ENCODE peak calls at places on chromosomes 2 and 18, in eight cellular contexts. C, U, J, Y, R, M, H and P are unnamed samples.

GRCh38 chr2:164028764-164029534 is 293.1 kb upstream of the FIGN start:
- DNase-seq in C (no peak), U (no peak), J (peak; percentile 59), Y (no peak), R (no peak), M (no peak), H (peak; percentile 4), P (no peak)

GRCh38 chr18:78753240-78753639 is 226.4 kb upstream of the SALL3 start:
- DNase-seq in C (no peak), U (peak; percentile 23), J (no peak), Y (no peak), R (no peak), M (no peak), H (no peak), P (no peak)

GRCh38 chr2:70988151-70988550 is 6.5 kb downstream of the TEX261 start:
- DNase-seq in C (no peak), U (no peak), J (no peak), Y (no peak), R (no peak), M (no peak), H (no peak), P (no peak)

GRCh38 chr2:156437272-156437671 is 1.1 kb downstream of the GPD2 start:
- DNase-seq in C (no peak), U (no peak), J (no peak), Y (no peak), R (peak; percentile 30), M (peak; percentile 41), H (no peak), P (no peak)

GRCh38 chr18:43705850-43706249 is 428.6 kb upstream of the SYT4 start:
- DNase-seq in C (no peak), U (no peak), J (no peak), Y (no peak), R (no peak), M (no peak), H (no peak), P (no peak)

GRCh38 chr2:137093116-137093515 is 327.8 kb downstream of the THSD7B start:
- DNase-seq in C (no peak), U (no peak), J (no peak), Y (no peak), R (no peak), M (no peak), H (no peak), P (no peak)

GRCh38 chr18:13500891-13501887 is 225.2 kb downstream of the FAM210A start:
- DNase-seq in C (no peak), U (no peak), J (peak; percentile 88), Y (no peak), R (peak; percentile 25), M (no peak), H (peak; percentile 3), P (no peak)

GRCh38 chr2:199810422-199811250 is 40.4 kb downstream of the FTCDNL1 start:
- DNase-seq in C (no peak), U (no peak), J (no peak), Y (no peak), R (no peak), M (no peak), H (no peak), P (no peak)

GRCh38 chr18:58051765-58052460 is 7.9 kb downstream of the NEDD4L start:
- DNase-seq in C (peak; percentile 25), U (no peak), J (peak; percentile 32), Y (peak; percentile 47), R (no peak), M (peak; percentile 49), H (peak; percentile 9), P (no peak)

GRCh38 chr2:192578780-192579179 is 384.0 kb upstream of the TMEFF2 start:
- DNase-seq in C (no peak), U (no peak), J (no peak), Y (no peak), R (no peak), M (no peak), H (no peak), P (no peak)

GRCh38 chr2:240626531-240627300 is 1.4 kb downstream of the GPR35 start:
- DNase-seq in C (no peak), U (no peak), J (no peak), Y (no peak), R (peak; percentile 49), M (no peak), H (no peak), P (no peak)

GRCh38 chr2:144645055-144645778 is 125.3 kb upstream of the ZEB2 start:
- DNase-seq in C (no peak), U (no peak), J (peak; percentile 21), Y (no peak), R (no peak), M (no peak), H (peak; percentile 8), P (no peak)

GRCh38 chr2:98578231-98578630 is 30.1 kb downstream of the COA5 start:
- DNase-seq in C (no peak), U (no peak), J (no peak), Y (no peak), R (no peak), M (no peak), H (no peak), P (no peak)

GRCh38 chr2:45220227-45220626 is 211.0 kb upstream of the SIX2 start:
- DNase-seq in C (no peak), U (no peak), J (no peak), Y (no peak), R (no peak), M (no peak), H (no peak), P (no peak)

GRCh38 chr2:96353032-96353561 is 17.5 kb downstream of the NCAPH start:
- DNase-seq in C (no peak), U (no peak), J (peak; percentile 24), Y (no peak), R (no peak), M (no peak), H (no peak), P (no peak)

DNA sequence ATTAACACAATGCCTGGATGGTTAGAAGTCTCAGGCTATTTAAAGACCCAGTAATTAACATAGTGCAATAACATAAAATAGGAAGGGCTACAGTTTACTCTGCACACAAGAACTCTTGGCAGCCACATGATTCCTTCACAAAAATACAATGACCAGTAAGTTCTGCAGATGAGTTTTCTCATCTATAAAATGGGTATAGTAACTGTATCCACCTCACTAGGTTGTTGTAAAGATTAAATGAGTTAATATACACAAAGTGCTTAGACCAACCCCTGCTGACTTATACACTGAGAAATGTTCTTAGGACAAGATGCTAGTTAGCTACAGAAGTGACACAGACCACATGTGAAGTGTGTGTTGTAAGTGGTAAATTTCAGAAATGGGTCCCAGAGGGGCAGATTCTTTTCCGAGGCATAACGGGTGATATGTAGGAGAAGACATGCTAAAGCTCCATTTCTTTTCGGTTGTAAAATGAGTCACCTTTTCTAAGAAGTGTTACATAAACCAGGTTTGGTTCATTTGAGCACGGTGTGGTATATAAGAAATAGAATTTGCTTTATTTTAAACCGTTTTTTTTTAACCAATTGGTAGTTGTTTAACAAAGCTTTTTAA is 61.8 kb downstream of the CXCR4 start:
- DNase-seq in C (no peak), U (no peak), J (no peak), Y (peak; percentile 17), R (no peak), M (no peak), H (no peak), P (no peak)
- TF ChIP-seq CTCF in C (no peak), U (no peak), J (no peak), Y (no peak), R (no peak), M (no peak), H (no peak), P (no peak)

GRCh38 chr2:161946489-161947107 is 127.4 kb downstream of the DPP4 start:
- DNase-seq in C (no peak), U (no peak), J (peak; percentile 48), Y (no peak), R (no peak), M (no peak), H (peak; percentile 9), P (no peak)
- TF ChIP-seq CTCF in C (peak; percentile 70), U (peak; percentile 40), J (peak; percentile 52), Y (peak; percentile 54), R (peak; percentile 48), M (peak; percentile 8), H (peak; percentile 80), P (no peak)

DNA sequence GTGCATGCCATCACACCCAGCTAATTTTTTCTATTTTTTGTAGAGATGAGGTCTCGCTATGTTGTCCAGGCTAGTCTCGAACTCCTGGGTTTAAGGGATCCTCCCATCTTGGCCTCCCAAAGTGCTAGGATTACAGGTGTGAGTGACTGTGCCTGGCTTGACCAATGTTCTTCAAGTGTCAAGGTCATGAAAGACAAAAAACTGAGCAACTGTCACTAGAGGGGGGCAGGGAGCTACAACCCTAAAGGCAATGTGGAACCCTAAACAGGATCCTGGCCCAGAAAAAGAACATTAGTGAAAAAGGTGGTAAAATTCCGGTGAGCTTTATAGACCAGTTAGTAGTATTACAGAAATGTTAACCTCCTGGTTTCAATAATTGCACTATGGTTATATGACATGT is 7.3 kb downstream of the MYO5B start:
- DNase-seq in C (no peak), U (no peak), J (no peak), Y (no peak), R (no peak), M (no peak), H (no peak), P (no peak)
- TF ChIP-seq CTCF in C (no peak), U (no peak), J (no peak), Y (no peak), R (no peak), M (no peak), H (no peak), P (no peak)

GRCh38 chr2:61762292-61762691 is 91.6 kb downstream of the FAM161A start:
- DNase-seq in C (no peak), U (no peak), J (peak; percentile 8), Y (no peak), R (no peak), M (peak; percentile 26), H (no peak), P (no peak)

GRCh38 chr2:61759718-61760117 is 94.1 kb downstream of the FAM161A start:
- DNase-seq in C (peak; percentile 39), U (no peak), J (peak; percentile 71), Y (no peak), R (no peak), M (no peak), H (peak; percentile 60), P (no peak)

GRCh38 chr2:61758991-61759390 is 94.9 kb downstream of the FAM161A start:
- DNase-seq in C (no peak), U (no peak), J (peak; percentile 67), Y (no peak), R (no peak), M (no peak), H (no peak), P (no peak)

GRCh38 chr2:61764035-61764800 is 89.6 kb downstream of the FAM161A start:
- DNase-seq in C (peak; percentile 92), U (peak; percentile 96), J (peak; percentile 99), Y (peak; percentile 93), R (peak; percentile 97), M (peak; percentile 91), H (peak; percentile 97), P (peak; percentile 83)

GRCh38 chr2:61763605-61764034 is 90.2 kb downstream of the FAM161A start:
- DNase-seq in C (peak; percentile 62), U (no peak), J (peak; percentile 84), Y (peak; percentile 17), R (peak; percentile 84), M (peak; percentile 26), H (peak; percentile 81), P (peak; percentile 50)
- TF ChIP-seq CTCF in C (peak; percentile 48), U (no peak), J (peak; percentile 25), Y (peak; percentile 31), R (no peak), M (no peak), H (peak; percentile 28), P (no peak)

DNA sequence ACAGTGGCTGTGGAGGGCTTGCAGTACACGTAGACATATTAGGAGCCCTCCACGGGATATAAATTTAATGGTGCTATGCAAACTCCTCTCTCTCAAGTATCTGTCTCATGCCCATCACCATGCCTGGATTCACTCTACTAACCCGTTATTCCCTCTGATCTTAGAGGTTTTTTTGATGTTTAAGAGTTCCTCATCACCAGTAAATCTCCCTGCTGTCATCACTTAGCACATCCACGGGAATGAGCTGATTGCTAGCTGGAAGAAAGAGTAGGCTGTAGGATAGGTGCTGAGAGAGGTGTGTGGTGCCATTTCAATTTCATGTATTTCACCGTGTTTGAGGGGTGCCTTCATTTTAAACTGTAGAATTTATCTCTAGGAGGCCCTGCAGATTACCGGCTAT is 84.3 kb upstream of the ARHGAP28 start:
- DNase-seq in C (no peak), U (no peak), J (no peak), Y (no peak), R (no peak), M (no peak), H (no peak), P (no peak)
- TF ChIP-seq CTCF in C (no peak), U (no peak), J (no peak), Y (no peak), R (no peak), M (no peak), H (no peak), P (no peak)